ENCODE peak calls at places on chromosomes 1 and 21, in eight cellular contexts. A is AG08396, J is left ventricle myocardium inferior, L is epithelial cell of proximal tubule, E is OCI-LY7, S is keratinocyte, Q is caudate nucleus, H is iPS-NIHi11. R is an unnamed sample.

GRCh38 chr1:19536519-19536918 is 51.2 kb upstream of the CAPZB start:
- DNase-seq in J (no peak), A (no peak), S (no peak), H (no peak), Q (no peak), E (no peak), L (no peak), R (no peak)

GRCh38 chr1:23524716-23525401 is 6.2 kb downstream of the E2F2 start:
- DNase-seq in Q (no peak), S (no peak), J (no peak), E (peak; percentile 89), A (no peak), L (no peak), H (no peak), R (peak; percentile 91)

GRCh38 chr1:2214541-2215241 is 13.4 kb upstream of the SKI start:
- DNase-seq in H (no peak), S (no peak), L (no peak), J (peak; percentile 55), Q (peak; percentile 56), A (no peak), E (no peak), R (no peak)

GRCh38 chr1:156704930-156705320 is 458 bp downstream of the CRABP2 start:
- DNase-seq in H (no peak), J (peak; percentile 29), A (peak; percentile 70), E (no peak), L (no peak), S (no peak), Q (no peak), R (no peak)

GRCh38 chr1:7634841-7635240 is 136.3 kb upstream of the VAMP3 start:
- DNase-seq in S (no peak), J (no peak), A (no peak), E (no peak), L (no peak), H (no peak), Q (no peak), R (no peak)

GRCh38 chr1:59738591-59739015 is 76.1 kb upstream of the HOOK1 start:
- DNase-seq in E (no peak), A (peak; percentile 62), L (no peak), J (no peak), S (no peak), Q (no peak), H (no peak), R (no peak)

GRCh38 chr21:22516230-22516629 is 1518.0 kb downstream of the NCAM2 start:
- DNase-seq in H (no peak), A (no peak), E (no peak), L (no peak), J (no peak), S (no peak), Q (no peak), R (no peak)

GRCh38 chr1:30652151-30652915 is 71.1 kb downstream of the MATN1 start:
- DNase-seq in E (no peak), Q (no peak), S (no peak), L (no peak), J (no peak), A (no peak), H (peak; percentile 59), R (no peak)

GRCh38 chr21:14632359-14632758 is 86.2 kb upstream of the SAMSN1 start:
- DNase-seq in A (no peak), L (no peak), E (no peak), J (no peak), Q (no peak), S (no peak), H (no peak), R (no peak)

GRCh38 chr1:51736702-51737101 is 119.8 kb downstream of the OSBPL9 start:
- DNase-seq in Q (no peak), L (peak; percentile 87), S (peak; percentile 25), H (no peak), E (peak; percentile 37), A (peak; percentile 27), J (no peak), R (peak; percentile 50)

GRCh38 chr1:117696567-117696966 is 90.7 kb downstream of the TENT5C start:
- DNase-seq in Q (no peak), J (no peak), E (no peak), S (no peak), H (no peak), A (no peak), L (no peak), R (no peak)

GRCh38 chr1:240190881-240191385 is 99.2 kb downstream of the FMN2 start:
- DNase-seq in Q (no peak), L (peak; percentile 68), S (no peak), J (no peak), A (peak; percentile 80), E (no peak), H (no peak), R (peak; percentile 47)

GRCh38 chr1:53968125-53968513 is 22.0 kb downstream of the LRRC42 start:
- DNase-seq in S (no peak), E (no peak), J (no peak), H (no peak), A (no peak), L (no peak), Q (no peak), R (no peak)